ENCODE peak calls at places on chromosomes 6 and 20, in four cellular contexts. H is A549, T is K562, O is H1. E is an unnamed sample.

GRCh38 chr6:110390404-110390803 is 25.0 kb downstream of the DDO start:
- DNase-seq in O (no peak), T (no peak), H (no peak), E (no peak)

GRCh38 chr6:10555625-10556309 is 34.6 kb downstream of the GCNT2 start:
- DNase-seq in H (no peak), O (peak; percentile 70), T (no peak), E (no peak)

GRCh38 chr6:144053601-144054000 is 41.8 kb downstream of the SF3B5 start:
- DNase-seq in O (no peak), H (no peak), T (no peak), E (no peak)

GRCh38 chr6:117627533-117627932 is 25.2 kb upstream of the GOPC start:
- DNase-seq in H (no peak), T (no peak), O (no peak), E (no peak)

GRCh38 chr6:7468382-7469081 is 72.9 kb upstream of the DSP start:
- DNase-seq in H (peak; percentile 64), T (peak; percentile 93), O (no peak), E (no peak)

GRCh38 chr6:149961728-149962425 is 1.9 kb upstream of the ULBP1 start:
- DNase-seq in O (peak; percentile 66), H (peak; percentile 36), T (no peak), E (no peak)

GRCh38 chr6:144156991-144157390 is 6.7 kb downstream of the STX11 start:
- DNase-seq in T (no peak), H (no peak), O (no peak), E (no peak)

GRCh38 chr20:45095753-45096371 is 5.1 kb downstream of the KCNS1 start:
- DNase-seq in T (peak; percentile 69), O (peak; percentile 76), H (peak; percentile 55), E (peak; percentile 27)

GRCh38 chr20:46040902-46041535 is 12.0 kb downstream of the SLC12A5 start:
- DNase-seq in H (peak; percentile 25), O (peak; percentile 93), T (peak; percentile 75), E (no peak)

GRCh38 chr6:15073883-15074465 is 171.9 kb upstream of the JARID2 start:
- DNase-seq in T (no peak), H (no peak), O (no peak), E (no peak)
- TF ChIP-seq KDM1A in T (no peak), H (no peak), O (no peak), E (no peak)

GRCh38 chr6:134864558-134864957 is 85.3 kb downstream of the ALDH8A1 start:
- DNase-seq in T (no peak), H (no peak), O (no peak), E (no peak)
- TF ChIP-seq KDM1A in T (no peak), H (no peak), O (no peak), E (no peak)

GRCh38 chr20:40547492-40548129 is 141.4 kb downstream of the MAFB start:
- DNase-seq in T (no peak), H (no peak), O (no peak), E (no peak)
- TF ChIP-seq KDM1A in T (no peak), H (no peak), O (no peak), E (no peak)

GRCh38 chr6:140566706-140567330 is 1192.4 kb upstream of the CITED2 start:
- DNase-seq in O (no peak), H (no peak), T (no peak), E (no peak)
- TF ChIP-seq KDM1A in O (no peak), H (no peak), T (no peak), E (no peak)